ENCODE peak calls at places on chromosome 19, in nine cellular contexts. One of them, this sample, is unnamed.

GRCh38 chr19:8458380-8458779 is 13.6 kb downstream of the HNRNPM start:
- DNase-seq in astrocyte: no peak
- DNase-seq in stimulated activated CD4-positive, alpha-beta T cell treated with anti-CD3 and anti-CD28 coated beads, TNF-alpha, amount 100 ng/mL, for 48 hours: no peak
- DNase-seq in IMR-90: no peak
- DNase-seq in stimulated activated CD8-positive, alpha-beta memory T cell treated with anti-CD3 and anti-CD28 coated beads, Interleukin-12 subunit alpha, Interleukin-12 subunit beta, amount 100 ng/mL, for 1 hour: no peak
- DNase-seq in astrocyte of the spinal cord: no peak
- DNase-seq in NCI-H510A: no peak
- DNase-seq in B cell: no peak
- DNase-seq in KG1: no peak
- DNase-seq in this sample: no peak

GRCh38 chr19:38915329-38916321 is 3.6 kb upstream of the CCER2 start:
- DNase-seq in astrocyte: no peak
- DNase-seq in stimulated activated CD4-positive, alpha-beta T cell treated with anti-CD3 and anti-CD28 coated beads, TNF-alpha, amount 100 ng/mL, for 48 hours: no peak
- DNase-seq in IMR-90: no peak
- DNase-seq in stimulated activated CD8-positive, alpha-beta memory T cell treated with anti-CD3 and anti-CD28 coated beads, Interleukin-12 subunit alpha, Interleukin-12 subunit beta, amount 100 ng/mL, for 1 hour: no peak
- DNase-seq in astrocyte of the spinal cord: no peak
- DNase-seq in NCI-H510A: no peak
- DNase-seq in B cell: peak
- DNase-seq in KG1: no peak
- DNase-seq in this sample: no peak

GRCh38 chr19:34067861-34068271 is 104.4 kb upstream of the LSM14A start:
- DNase-seq in astrocyte: peak
- DNase-seq in stimulated activated CD4-positive, alpha-beta T cell treated with anti-CD3 and anti-CD28 coated beads, TNF-alpha, amount 100 ng/mL, for 48 hours: no peak
- DNase-seq in IMR-90: peak
- DNase-seq in stimulated activated CD8-positive, alpha-beta memory T cell treated with anti-CD3 and anti-CD28 coated beads, Interleukin-12 subunit alpha, Interleukin-12 subunit beta, amount 100 ng/mL, for 1 hour: no peak
- DNase-seq in astrocyte of the spinal cord: no peak
- DNase-seq in NCI-H510A: no peak
- DNase-seq in B cell: no peak
- DNase-seq in KG1: no peak
- DNase-seq in this sample: no peak

GRCh38 chr19:21604351-21604926 is 99.0 kb downstream of the ZNF429 start:
- DNase-seq in astrocyte: peak
- DNase-seq in stimulated activated CD4-positive, alpha-beta T cell treated with anti-CD3 and anti-CD28 coated beads, TNF-alpha, amount 100 ng/mL, for 48 hours: no peak
- DNase-seq in IMR-90: peak
- DNase-seq in stimulated activated CD8-positive, alpha-beta memory T cell treated with anti-CD3 and anti-CD28 coated beads, Interleukin-12 subunit alpha, Interleukin-12 subunit beta, amount 100 ng/mL, for 1 hour: no peak
- DNase-seq in astrocyte of the spinal cord: peak
- DNase-seq in NCI-H510A: no peak
- DNase-seq in B cell: peak
- DNase-seq in KG1: peak
- DNase-seq in this sample: no peak

GRCh38 chr19:16398530-16399241 is 73.1 kb downstream of the EPS15L1 start:
- DNase-seq in astrocyte: no peak
- DNase-seq in stimulated activated CD4-positive, alpha-beta T cell treated with anti-CD3 and anti-CD28 coated beads, TNF-alpha, amount 100 ng/mL, for 48 hours: no peak
- DNase-seq in IMR-90: peak
- DNase-seq in stimulated activated CD8-positive, alpha-beta memory T cell treated with anti-CD3 and anti-CD28 coated beads, Interleukin-12 subunit alpha, Interleukin-12 subunit beta, amount 100 ng/mL, for 1 hour: no peak
- DNase-seq in astrocyte of the spinal cord: no peak
- DNase-seq in NCI-H510A: no peak
- DNase-seq in B cell: no peak
- DNase-seq in KG1: no peak
- DNase-seq in this sample: no peak

GRCh38 chr19:32837531-32837930 is 32.0 kb downstream of the SLC7A9 start:
- DNase-seq in astrocyte: no peak
- DNase-seq in stimulated activated CD4-positive, alpha-beta T cell treated with anti-CD3 and anti-CD28 coated beads, TNF-alpha, amount 100 ng/mL, for 48 hours: no peak
- DNase-seq in IMR-90: no peak
- DNase-seq in stimulated activated CD8-positive, alpha-beta memory T cell treated with anti-CD3 and anti-CD28 coated beads, Interleukin-12 subunit alpha, Interleukin-12 subunit beta, amount 100 ng/mL, for 1 hour: no peak
- DNase-seq in astrocyte of the spinal cord: no peak
- DNase-seq in NCI-H510A: no peak
- DNase-seq in B cell: no peak
- DNase-seq in KG1: no peak
- DNase-seq in this sample: no peak

GRCh38 chr19:28494466-28494865 is 718.5 kb downstream of the UQCRFS1 start:
- DNase-seq in astrocyte: no peak
- DNase-seq in stimulated activated CD4-positive, alpha-beta T cell treated with anti-CD3 and anti-CD28 coated beads, TNF-alpha, amount 100 ng/mL, for 48 hours: no peak
- DNase-seq in IMR-90: no peak
- DNase-seq in stimulated activated CD8-positive, alpha-beta memory T cell treated with anti-CD3 and anti-CD28 coated beads, Interleukin-12 subunit alpha, Interleukin-12 subunit beta, amount 100 ng/mL, for 1 hour: no peak
- DNase-seq in astrocyte of the spinal cord: no peak
- DNase-seq in NCI-H510A: no peak
- DNase-seq in B cell: no peak
- DNase-seq in KG1: no peak
- DNase-seq in this sample: no peak

GRCh38 chr19:41161903-41162302 is 31.1 kb upstream of the CYP2S1 start:
- DNase-seq in astrocyte: no peak
- DNase-seq in stimulated activated CD4-positive, alpha-beta T cell treated with anti-CD3 and anti-CD28 coated beads, TNF-alpha, amount 100 ng/mL, for 48 hours: no peak
- DNase-seq in IMR-90: no peak
- DNase-seq in stimulated activated CD8-positive, alpha-beta memory T cell treated with anti-CD3 and anti-CD28 coated beads, Interleukin-12 subunit alpha, Interleukin-12 subunit beta, amount 100 ng/mL, for 1 hour: no peak
- DNase-seq in astrocyte of the spinal cord: no peak
- DNase-seq in NCI-H510A: no peak
- DNase-seq in B cell: no peak
- DNase-seq in KG1: no peak
- DNase-seq in this sample: no peak

GRCh38 chr19:53101518-53101917 is 1.7 kb downstream of the ZNF160 start:
- DNase-seq in astrocyte: no peak
- DNase-seq in stimulated activated CD4-positive, alpha-beta T cell treated with anti-CD3 and anti-CD28 coated beads, TNF-alpha, amount 100 ng/mL, for 48 hours: no peak
- DNase-seq in IMR-90: peak
- DNase-seq in stimulated activated CD8-positive, alpha-beta memory T cell treated with anti-CD3 and anti-CD28 coated beads, Interleukin-12 subunit alpha, Interleukin-12 subunit beta, amount 100 ng/mL, for 1 hour: no peak
- DNase-seq in astrocyte of the spinal cord: no peak
- DNase-seq in NCI-H510A: no peak
- DNase-seq in B cell: no peak
- DNase-seq in KG1: no peak
- DNase-seq in this sample: no peak

GRCh38 chr19:18414504-18415176 is 4.6 kb upstream of the SSBP4 start:
- DNase-seq in astrocyte: no peak
- DNase-seq in stimulated activated CD4-positive, alpha-beta T cell treated with anti-CD3 and anti-CD28 coated beads, TNF-alpha, amount 100 ng/mL, for 48 hours: no peak
- DNase-seq in IMR-90: no peak
- DNase-seq in stimulated activated CD8-positive, alpha-beta memory T cell treated with anti-CD3 and anti-CD28 coated beads, Interleukin-12 subunit alpha, Interleukin-12 subunit beta, amount 100 ng/mL, for 1 hour: no peak
- DNase-seq in astrocyte of the spinal cord: no peak
- DNase-seq in NCI-H510A: no peak
- DNase-seq in B cell: no peak
- DNase-seq in KG1: peak
- DNase-seq in this sample: no peak

GRCh38 chr19:12965017-12965811 is 4.2 kb upstream of the DAND5 start:
- DNase-seq in astrocyte: no peak
- DNase-seq in stimulated activated CD4-positive, alpha-beta T cell treated with anti-CD3 and anti-CD28 coated beads, TNF-alpha, amount 100 ng/mL, for 48 hours: peak
- DNase-seq in IMR-90: peak
- DNase-seq in stimulated activated CD8-positive, alpha-beta memory T cell treated with anti-CD3 and anti-CD28 coated beads, Interleukin-12 subunit alpha, Interleukin-12 subunit beta, amount 100 ng/mL, for 1 hour: peak
- DNase-seq in astrocyte of the spinal cord: peak
- DNase-seq in NCI-H510A: peak
- DNase-seq in B cell: peak
- DNase-seq in KG1: peak
- DNase-seq in this sample: peak